ENCODE peak calls at places on chromosomes 13 and 19, in seven cellular contexts. V is RWPE2, T is nephron progenitor cell, C is coronary artery, E is heart left ventricle, F is H1, I is natural killer cell. D is an unnamed sample.

GRCh38 chr19:16185925-16186234 is 670 bp downstream of the FAM32A start:
- DNase-seq in V (no peak), T (no peak), C (no peak), E (no peak), F (no peak), I (peak; percentile 40), D (no peak)

GRCh38 chr13:50476579-50476978 is 366.9 kb downstream of the DLEU7 start:
- DNase-seq in V (no peak), T (no peak), C (no peak), E (no peak), F (no peak), I (no peak), D (no peak)

GRCh38 chr13:59710995-59711701 is 452.6 kb downstream of the DIAPH3 start:
- DNase-seq in V (no peak), T (no peak), C (no peak), E (no peak), F (no peak), I (no peak), D (no peak)

GRCh38 chr13:110137677-110138008 is 169.3 kb downstream of the COL4A1 start:
- DNase-seq in V (no peak), T (peak; percentile 39), C (no peak), E (peak; percentile 65), F (no peak), I (no peak), D (no peak)

GRCh38 chr19:10421981-10422461 is 1.7 kb downstream of the PDE4A start:
- DNase-seq in V (no peak), T (no peak), C (no peak), E (no peak), F (no peak), I (no peak), D (no peak)

GRCh38 chr13:79686441-79686840 is 205.5 kb downstream of the NDFIP2 start:
- DNase-seq in V (no peak), T (no peak), C (no peak), E (no peak), F (no peak), I (no peak), D (no peak)

GRCh38 chr13:47420012-47420411 is 523.2 kb upstream of the HTR2A start:
- DNase-seq in V (no peak), T (no peak), C (no peak), E (no peak), F (no peak), I (no peak), D (no peak)

GRCh38 chr13:83508905-83509304 is 373.4 kb downstream of the SLITRK1 start:
- DNase-seq in V (no peak), T (no peak), C (no peak), E (no peak), F (no peak), I (no peak), D (no peak)

GRCh38 chr13:87677334-87678234 is 6.4 kb downstream of the SLITRK5 start:
- DNase-seq in V (no peak), T (peak; percentile 67), C (peak; percentile 50), E (no peak), F (no peak), I (peak; percentile 38), D (no peak)

GRCh38 chr19:4531562-4532165 is 3.4 kb downstream of the PLIN5 start:
- DNase-seq in V (no peak), T (no peak), C (no peak), E (no peak), F (no peak), I (no peak), D (no peak)

GRCh38 chr13:81609335-81609734 is 1268.4 kb upstream of the SPRY2 start:
- DNase-seq in V (no peak), T (no peak), C (no peak), E (no peak), F (no peak), I (no peak), D (no peak)

GRCh38 chr19:31676271-31677004 is 327.2 kb upstream of the TSHZ3 start:
- DNase-seq in V (no peak), T (no peak), C (no peak), E (no peak), F (peak; percentile 13), I (no peak), D (no peak)

GRCh38 chr13:108618233-108618632 is 11.2 kb upstream of the MYO16 start:
- DNase-seq in V (no peak), T (no peak), C (no peak), E (no peak), F (no peak), I (no peak), D (no peak)

GRCh38 chr19:58350871-58351557 is 2.3 kb downstream of the A1BG start:
- DNase-seq in V (no peak), T (no peak), C (no peak), E (no peak), F (no peak), I (no peak), D (no peak)

GRCh38 chr13:37414667-37415066 is 183.9 kb downstream of the POSTN start:
- DNase-seq in V (no peak), T (no peak), C (no peak), E (no peak), F (no peak), I (no peak), D (no peak)

GRCh38 chr13:40271931-40272775 is 394.3 kb downstream of the FOXO1 start:
- DNase-seq in V (no peak), T (no peak), C (peak; percentile 91), E (peak; percentile 58), F (no peak), I (no peak), D (no peak)

GRCh38 chr13:100658363-100658762 is 16.2 kb downstream of the TMTC4 start:
- DNase-seq in V (no peak), T (no peak), C (no peak), E (no peak), F (no peak), I (no peak), D (no peak)

GRCh38 chr13:100662470-100663211 is 12.0 kb downstream of the TMTC4 start:
- DNase-seq in V (no peak), T (no peak), C (no peak), E (no peak), F (no peak), I (no peak), D (no peak)

GRCh38 chr13:100660761-100661160 is 13.8 kb downstream of the TMTC4 start:
- DNase-seq in V (no peak), T (no peak), C (no peak), E (no peak), F (no peak), I (no peak), D (no peak)

GRCh38 chr13:100657881-100658315 is 16.7 kb downstream of the TMTC4 start:
- DNase-seq in V (no peak), T (no peak), C (no peak), E (no peak), F (no peak), I (no peak), D (no peak)

GRCh38 chr13:100659578-100659977 is 15.0 kb downstream of the TMTC4 start:
- DNase-seq in V (no peak), T (no peak), C (no peak), E (no peak), F (no peak), I (no peak), D (no peak)
- TF ChIP-seq CTCF in V (no peak), T (no peak), C (no peak), E (no peak), F (peak; percentile 29), I (no peak), D (no peak)

DNA sequence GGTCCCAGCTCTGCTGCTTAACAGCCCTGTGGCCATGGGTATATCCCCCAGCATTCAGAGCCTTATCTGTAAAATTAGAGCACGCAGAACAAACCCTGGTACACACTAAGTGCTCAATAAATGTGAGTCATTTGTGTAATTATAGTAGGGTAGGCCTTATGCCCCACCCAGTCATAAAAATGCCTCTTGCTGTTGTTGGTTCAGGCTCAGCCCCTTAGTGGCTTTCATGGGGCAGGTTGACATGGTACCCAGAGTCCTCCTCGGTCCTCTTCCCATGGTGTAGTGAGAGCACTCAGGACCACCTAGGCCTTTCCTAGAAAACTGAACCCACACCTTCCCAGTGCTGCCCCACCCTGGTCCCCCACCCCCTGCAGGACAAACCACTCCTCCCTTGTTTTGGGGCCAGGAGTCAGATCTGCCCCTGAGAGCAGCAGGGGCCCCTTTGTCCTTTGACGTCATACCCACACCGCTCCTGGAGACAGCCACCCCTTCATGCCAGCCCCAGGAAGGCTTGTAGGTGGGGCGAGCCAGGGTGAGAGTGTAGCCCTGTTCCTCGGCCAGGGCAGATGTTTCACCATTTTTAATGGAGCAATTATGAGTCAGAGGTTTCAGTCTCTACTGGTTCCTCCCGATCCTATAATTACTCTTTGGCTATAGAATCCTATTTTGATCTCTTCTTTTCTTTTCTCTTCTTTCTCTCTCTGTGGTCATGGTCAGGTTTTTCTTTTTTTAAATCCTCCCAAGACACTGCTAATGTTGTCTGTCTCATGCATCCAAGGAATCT is 36.8 kb downstream of the ACTN4 start:
- DNase-seq in V (peak; percentile 98), T (no peak), C (peak; percentile 92), E (no peak), F (no peak), I (no peak), D (no peak)
- TF ChIP-seq CTCF in V (no peak), T (no peak), C (no peak), E (no peak), F (no peak), I (no peak), D (no peak)

GRCh38 chr13:33262997-33263396 is 22.6 kb downstream of the STARD13 start:
- DNase-seq in V (no peak), T (no peak), C (no peak), E (no peak), F (no peak), I (no peak), D (no peak)
- TF ChIP-seq CTCF in V (peak; percentile 45), T (no peak), C (no peak), E (no peak), F (no peak), I (no peak), D (no peak)

GRCh38 chr13:44116562-44117315 is 237.0 kb downstream of the LACC1 start:
- DNase-seq in V (no peak), T (no peak), C (no peak), E (peak; percentile 28), F (no peak), I (no peak), D (no peak)
- TF ChIP-seq CTCF in V (no peak), T (no peak), C (peak; percentile 12), E (peak; percentile 10), F (no peak), I (peak; percentile 8), D (no peak)

D was measured in omental fat pad.